ENCODE peak calls at places on chromosome 22, in five cellular contexts. I is breast epithelium, E is gastrocnemius medialis, Z is IMR-90, Y is heart left ventricle. B is an unnamed sample. For H3K4me1, the result is how much of the 10 kb centered on the place peaks cover.

GRCh38 chr22:35353318-35353717 is 27.6 kb upstream of the HMOX1 start:
- DNase-seq in E (no peak), Y (no peak), I (no peak), Z (no peak), B (no peak)

GRCh38 chr22:44981857-44982256 is 27.9 kb downstream of the PHF21B start:
- DNase-seq in I (no peak), Z (no peak), E (no peak), Y (no peak), B (no peak)

GRCh38 chr22:36486619-36487384 is 5.4 kb upstream of the TXN2 start:
- DNase-seq in E (no peak), Z (peak), Y (peak), I (no peak), B (no peak)

GRCh38 chr22:41300661-41301060 is 664 bp upstream of the ZC3H7B start:
- DNase-seq in Z (no peak), E (no peak), I (no peak), Y (no peak), B (no peak)

GRCh38 chr22:48765595-48765994 is 1062.1 kb downstream of the BRD1 start:
- DNase-seq in E (no peak), I (no peak), Z (no peak), Y (peak), B (no peak)

GRCh38 chr22:29102300-29102699 is 29.5 kb downstream of the KREMEN1 start:
- DNase-seq in E (no peak), Z (no peak), I (no peak), Y (no peak), B (no peak)

GRCh38 chr22:17581056-17581455 is 17.8 kb downstream of the SLC25A18 start:
- DNase-seq in Z (no peak), Y (no peak), E (no peak), I (no peak), B (no peak)

GRCh38 chr22:23453277-23453676 is 126.8 kb downstream of the IGLL1 start:
- DNase-seq in I (no peak), Y (no peak), E (no peak), Z (no peak), B (no peak)

GRCh38 chr22:33921576-33922181 is 1.4 kb upstream of the LARGE1 start:
- DNase-seq in E (peak), I (peak), Z (peak), Y (peak), B (no peak)

GRCh38 chr22:48554893-48555552 is 1272.7 kb downstream of the BRD1 start:
- DNase-seq in Z (no peak), E (no peak), Y (no peak), I (no peak), B (no peak)

GRCh38 chr22:29393019-29393608 is 4.7 kb upstream of the AP1B1 start:
- DNase-seq in Z (no peak), I (no peak), E (no peak), Y (no peak), B (no peak)

GRCh38 chr22:47370448-47371262 is 608.2 kb downstream of the TBC1D22A start:
- DNase-seq in Y (no peak), I (no peak), E (no peak), Z (no peak), B (no peak)

DNA sequence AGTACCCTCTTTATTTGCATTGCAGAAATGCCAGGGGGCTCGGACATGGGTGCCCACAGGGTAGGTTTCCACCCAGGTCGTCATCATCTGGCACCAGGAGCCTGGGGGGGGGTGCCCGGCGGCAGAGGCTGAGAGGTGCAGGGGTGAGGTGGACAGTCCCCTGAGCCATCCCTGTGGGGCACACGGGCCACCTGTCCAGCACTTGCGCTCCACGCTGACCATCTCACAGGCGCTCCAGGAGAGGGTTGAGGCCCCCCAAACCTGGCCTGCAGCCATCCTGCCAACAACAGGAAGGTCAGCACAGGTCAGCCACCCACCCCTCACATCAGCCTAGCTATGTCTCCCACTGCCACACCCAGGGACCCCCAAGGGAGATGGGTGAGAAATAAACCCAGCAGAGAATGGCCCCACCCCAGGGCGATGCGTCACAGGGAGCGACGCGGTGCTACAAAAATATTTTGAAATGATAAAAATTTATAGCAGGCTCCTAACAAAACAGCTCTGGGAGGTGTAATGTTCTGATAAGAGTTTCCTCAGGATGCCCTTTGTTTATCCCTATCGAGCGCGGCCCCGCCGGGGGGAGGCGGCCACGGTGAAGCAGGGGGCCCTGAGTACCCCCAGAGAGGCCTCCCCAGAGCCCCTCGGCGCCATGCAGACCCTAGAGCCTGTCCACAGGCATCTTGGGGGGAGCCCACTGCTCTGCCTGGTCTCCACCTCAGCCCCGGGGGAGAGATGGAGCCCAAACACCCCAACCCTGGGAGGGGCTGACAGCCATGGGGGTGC is 21.0 kb upstream of the GNB1L start:
- DNase-seq in I (no peak), Y (no peak), E (peak), Z (no peak), B (no peak)
- H3K4me1 ChIP-seq in I (under half), Y (under half), E (under half), Z (under half), B (under half)

GRCh38 chr22:38490475-38490874 is 15.6 kb downstream of the DDX17 start:
- DNase-seq in Z (no peak), E (no peak), I (no peak), Y (no peak), B (no peak)
- TF ChIP-seq POLR2A in Z (no peak), E (no peak), I (no peak), Y (no peak), B (no peak)

GRCh38 chr22:27195516-27195915 is 538.1 kb downstream of the MIAT start:
- DNase-seq in Y (no peak), Z (no peak), I (no peak), E (no peak), B (no peak)

GRCh38 chr22:27195104-27195503 is 537.7 kb downstream of the MIAT start:
- DNase-seq in E (no peak), Y (peak), Z (peak), I (no peak), B (no peak)

GRCh38 chr22:27193636-27194035 is 536.2 kb downstream of the MIAT start:
- DNase-seq in E (no peak), I (no peak), Z (no peak), Y (no peak), B (no peak)

GRCh38 chr22:27193215-27193614 is 535.8 kb downstream of the MIAT start:
- DNase-seq in Z (no peak), E (no peak), I (no peak), Y (no peak), B (no peak)

DNA sequence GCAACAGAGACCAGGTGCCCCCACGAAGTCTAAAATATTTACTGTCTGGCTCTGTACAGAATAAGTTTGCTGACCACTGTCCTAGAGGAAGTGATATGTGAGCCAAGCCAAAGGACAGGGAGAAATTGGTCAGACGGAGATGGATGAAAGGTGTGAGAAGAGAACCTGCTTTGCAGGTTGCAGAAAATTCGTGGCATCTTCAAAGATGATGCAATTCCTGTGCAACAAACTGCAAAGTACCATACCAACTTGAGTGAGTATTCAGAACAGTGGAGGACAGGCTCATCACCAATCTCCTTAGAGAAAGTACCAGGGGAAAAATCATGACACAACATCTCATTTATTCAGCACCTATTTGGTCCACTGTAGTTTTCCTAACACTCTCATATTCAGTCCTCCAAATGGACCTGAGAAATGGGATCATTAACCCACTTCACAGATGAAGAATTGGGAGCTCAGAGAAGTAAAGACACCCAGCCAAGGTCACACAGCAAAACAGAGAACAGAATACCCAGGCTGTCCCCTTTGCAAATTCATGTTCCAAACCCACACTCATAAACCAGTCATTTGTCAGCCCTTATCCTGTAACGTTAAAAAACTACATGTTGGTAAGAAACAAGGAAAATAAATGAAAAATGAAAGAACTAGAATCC is 536.8 kb downstream of the MIAT start:
- DNase-seq in I (no peak), E (no peak), Y (no peak), Z (no peak), B (no peak)
- H3K4me1 ChIP-seq in I (under half), E (under half), Y (under half), Z (under half), B (under half)

GRCh38 chr22:40190501-40190900 is 12.8 kb downstream of the TNRC6B start:
- DNase-seq in I (no peak), Y (no peak), E (no peak), Z (no peak), B (no peak)
- TF ChIP-seq POLR2A in I (no peak), Y (no peak), E (no peak), Z (no peak), B (no peak)

GRCh38 chr22:39935622-39936021 is 24.6 kb upstream of the TMA7B start:
- DNase-seq in I (no peak), Y (no peak), Z (no peak), E (no peak), B (no peak)

GRCh38 chr22:39938509-39938908 is 21.7 kb upstream of the TMA7B start:
- DNase-seq in E (no peak), I (no peak), Z (no peak), Y (no peak), B (no peak)

GRCh38 chr22:39936523-39937145 is 23.6 kb upstream of the TMA7B start:
- DNase-seq in I (no peak), E (no peak), Z (no peak), Y (no peak), B (no peak)

GRCh38 chr22:39939830-39940229 is 20.4 kb upstream of the TMA7B start:
- DNase-seq in I (no peak), Z (no peak), E (no peak), Y (no peak), B (no peak)

DNA sequence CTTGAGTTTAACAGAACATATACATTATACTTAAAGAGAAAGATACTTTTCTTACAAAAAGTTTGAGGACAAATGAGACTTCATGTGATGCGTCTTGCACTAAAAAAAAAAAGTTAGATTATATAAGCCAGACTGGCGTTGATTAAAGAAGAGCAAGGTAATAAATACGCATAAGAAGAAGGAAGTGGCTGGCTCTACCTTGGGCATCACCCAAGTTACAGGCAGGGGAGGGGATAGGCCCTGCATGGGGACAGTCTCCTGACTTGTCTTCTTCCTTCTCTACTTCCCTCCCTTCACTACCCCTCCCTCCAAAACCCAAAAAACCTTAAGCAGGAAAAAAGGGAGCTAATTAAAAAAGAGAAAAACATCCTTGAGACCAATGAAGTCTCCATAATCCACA is 22.3 kb upstream of the TMA7B start:
- DNase-seq in E (no peak), I (no peak), Z (no peak), Y (no peak), B (no peak)
- H3K4me1 ChIP-seq in E (under half), I (under half), Z (under half), Y (under half), B (under half)

GRCh38 chr22:25563757-25564319 is 637 bp upstream of the GRK3 start:
- DNase-seq in E (peak), I (peak), Y (peak), Z (peak), B (no peak)
- TF ChIP-seq POLR2A in E (no peak), I (no peak), Y (no peak), Z (no peak), B (no peak)

GRCh38 chr22:42920101-42920820 is 63.2 kb upstream of the ARFGAP3 start:
- DNase-seq in Z (peak), E (no peak), Y (no peak), I (no peak), B (no peak)
- H3K4me1 ChIP-seq in Z (under half), E (under half), Y (under half), I (under half), B (under half)

GRCh38 chr22:19038164-19038546 is 84.1 kb downstream of the DGCR2 start:
- DNase-seq in Z (no peak), I (no peak), E (no peak), Y (no peak), B (no peak)

GRCh38 chr22:19037282-19038163 is 84.7 kb downstream of the DGCR2 start:
- DNase-seq in Z (no peak), E (no peak), I (no peak), Y (no peak), B (no peak)

GRCh38 chr22:19036229-19036522 is 86.0 kb downstream of the DGCR2 start:
- DNase-seq in Z (no peak), E (no peak), I (no peak), Y (no peak), B (no peak)

GRCh38 chr22:19036523-19037273 is 85.5 kb downstream of the DGCR2 start:
- DNase-seq in I (no peak), E (no peak), Z (peak), Y (no peak), B (no peak)

GRCh38 chr22:19035474-19036228 is 86.6 kb downstream of the DGCR2 start:
- DNase-seq in Z (no peak), E (no peak), Y (no peak), I (no peak), B (no peak)
- TF ChIP-seq POLR2A in Z (no peak), E (no peak), Y (no peak), I (no peak), B (no peak)